ENCODE peak calls at places on chromosome 14, in four cellular contexts. J is posterior cingulate gyrus, Q is EL, G is NCI-H2081 treated with DMSO at 0.1 percent for 48 hours. P is an unnamed sample.

GRCh38 chr14:91149462-91149861 is 35.6 kb downstream of the DGLUCY start:
- DNase-seq in G (no peak), Q (peak; percentile 97), J (no peak), P (peak; percentile 100)

GRCh38 chr14:94890755-94891154 is 120.8 kb upstream of the GSC start:
- DNase-seq in G (no peak), Q (no peak), J (no peak), P (no peak)

GRCh38 chr14:52974406-52974805 is 23.6 kb upstream of the FERMT2 start:
- DNase-seq in J (no peak), Q (peak; percentile 11), G (no peak), P (peak; percentile 54)

GRCh38 chr14:86153480-86153879 is 623.5 kb downstream of the FLRT2 start:
- DNase-seq in Q (no peak), J (no peak), G (no peak), P (no peak)

GRCh38 chr14:92993302-92993701 is 70.4 kb downstream of the CHGA start:
- DNase-seq in G (no peak), J (no peak), Q (no peak), P (peak; percentile 25)

GRCh38 chr14:92586001-92586947 is 72.7 kb downstream of the RIN3 start:
- DNase-seq in J (no peak), G (no peak), Q (peak; percentile 90), P (peak; percentile 97)

GRCh38 chr14:89767861-89768268 is 186.7 kb downstream of the EFCAB11 start:
- DNase-seq in Q (peak; percentile 61), G (no peak), J (no peak), P (peak; percentile 64)

GRCh38 chr14:64507376-64508156 is 3.0 kb downstream of the ZBTB1 start:
- DNase-seq in Q (no peak), J (no peak), G (no peak), P (peak; percentile 67)

GRCh38 chr14:45904313-45904712 is 651.3 kb upstream of the MIS18BP1 start:
- DNase-seq in Q (no peak), J (no peak), G (no peak), P (no peak)

GRCh38 chr14:85527006-85527405 is 2.9 kb upstream of the FLRT2 start:
- DNase-seq in J (no peak), G (no peak), Q (peak; percentile 83), P (peak; percentile 84)

GRCh38 chr14:61399365-61399764 is 78.0 kb downstream of the PRKCH start:
- DNase-seq in Q (no peak), G (no peak), J (no peak), P (no peak)

GRCh38 chr14:89484445-89484844 is 67.4 kb upstream of the FOXN3 start:
- DNase-seq in G (no peak), Q (no peak), J (no peak), P (no peak)

GRCh38 chr14:54631016-54631415 is 64.1 kb downstream of the SAMD4A start:
- DNase-seq in J (no peak), Q (no peak), G (no peak), P (no peak)

GRCh38 chr14:55423969-55424368 is 12.3 kb upstream of the ATG14 start:
- DNase-seq in J (no peak), G (no peak), Q (no peak), P (no peak)

GRCh38 chr14:105090493-105091334 is 25.5 kb upstream of the GPR132 start:
- DNase-seq in Q (peak; percentile 76), G (peak; percentile 30), J (peak; percentile 95), P (peak; percentile 70)

GRCh38 chr14:89270439-89271227 is 146.4 kb downstream of the FOXN3 start:
- DNase-seq in J (no peak), G (no peak), Q (no peak), P (no peak)

GRCh38 chr14:68824517-68825347 is 31.9 kb upstream of the ZFP36L1 start:
- DNase-seq in J (peak; percentile 90), G (no peak), Q (peak; percentile 83), P (peak; percentile 67)

GRCh38 chr14:64444984-64445845 is 20.1 kb upstream of the AKAP5 start:
- DNase-seq in J (no peak), Q (peak; percentile 85), G (no peak), P (peak; percentile 94)

GRCh38 chr14:104696671-104697316 is 7.4 kb downstream of the INF2 start:
- DNase-seq in G (no peak), Q (no peak), J (no peak), P (no peak)

GRCh38 chr14:23562822-23563472 is 4.6 kb downstream of the AP1G2 start:
- DNase-seq in J (peak; percentile 81), G (no peak), Q (peak; percentile 44), P (peak; percentile 55)

GRCh38 chr14:101110729-101111619 is 207.5 kb upstream of the RTL1 start:
- DNase-seq in J (peak; percentile 66), Q (no peak), G (no peak), P (no peak)

GRCh38 chr14:54194501-54194900 is 202.3 kb upstream of the CDKN3 start:
- DNase-seq in J (no peak), G (no peak), Q (no peak), P (peak; percentile 16)

GRCh38 chr14:48936352-48936751 is 649.8 kb downstream of the RPS29 start:
- DNase-seq in Q (no peak), J (no peak), G (no peak), P (peak; percentile 58)

GRCh38 chr14:69614592-69614991 is 3.2 kb downstream of the SUSD6 start:
- DNase-seq in J (no peak), Q (no peak), G (no peak), P (no peak)

GRCh38 chr14:77988966-77989365 is 181.2 kb upstream of the NRXN3 start:
- DNase-seq in J (peak; percentile 90), Q (peak; percentile 90), G (no peak), P (peak; percentile 64)

GRCh38 chr14:26966942-26967341 is 369.1 kb upstream of the NOVA1 start:
- DNase-seq in J (no peak), Q (no peak), G (no peak), P (peak; percentile 21)

GRCh38 chr14:91425720-91426032 is 8.1 kb upstream of the CCDC88C start:
- DNase-seq in J (no peak), G (no peak), Q (no peak), P (no peak)

GRCh38 chr14:61258985-61259384 is 22.2 kb downstream of the TMEM30B start:
- DNase-seq in G (no peak), J (no peak), Q (peak; percentile 66), P (no peak)

GRCh38 chr14:101151226-101151929 is 247.9 kb upstream of the RTL1 start:
- DNase-seq in G (no peak), J (peak; percentile 79), Q (no peak), P (no peak)